ENCODE peak calls at places on chromosomes 6 and 20, in nine cellular contexts. M, C, V, Y, S, O, U, P and T are unnamed samples.

GRCh38 chr6:157186785-157187181 is 136.5 kb downstream of the TMEM242 start:
- DNase-seq in M (no peak), C (no peak), V (no peak), Y (no peak), S (no peak), O (no peak), U (no peak), P (no peak), T (no peak)

GRCh38 chr20:60125521-60125920 is 167.3 kb downstream of the CDH26 start:
- DNase-seq in M (no peak), C (no peak), V (no peak), Y (no peak), S (no peak), O (no peak), U (no peak), P (no peak), T (no peak)

GRCh38 chr20:20505554-20505953 is 137.7 kb downstream of the INSM1 start:
- DNase-seq in M (no peak), C (no peak), V (no peak), Y (no peak), S (no peak), O (no peak), U (no peak), P (no peak), T (peak; percentile 16)

GRCh38 chr20:38164069-38164468 is 1.0 kb downstream of the TGM2 start:
- DNase-seq in M (no peak), C (no peak), V (no peak), Y (no peak), S (no peak), O (no peak), U (no peak), P (no peak), T (no peak)

GRCh38 chr6:44255848-44256247 is 1.5 kb downstream of the SLC35B2 start:
- DNase-seq in M (no peak), C (no peak), V (no peak), Y (no peak), S (no peak), O (no peak), U (no peak), P (no peak), T (peak; percentile 35)

GRCh38 chr20:10239954-10240353 is 21.3 kb downstream of the SNAP25 start:
- DNase-seq in M (peak; percentile 74), C (peak; percentile 56), V (peak; percentile 74), Y (peak; percentile 24), S (peak; percentile 86), O (no peak), U (no peak), P (no peak), T (no peak)

GRCh38 chr6:144156991-144157390 is 6.7 kb downstream of the STX11 start:
- DNase-seq in M (no peak), C (no peak), V (no peak), Y (no peak), S (no peak), O (no peak), U (no peak), P (no peak), T (no peak)

GRCh38 chr20:13684566-13685222 is 46.0 kb upstream of the TASP1 start:
- DNase-seq in M (no peak), C (no peak), V (no peak), Y (no peak), S (peak; percentile 5), O (no peak), U (no peak), P (no peak), T (no peak)

GRCh38 chr6:155315516-155315871 is 1.2 kb upstream of the TFB1M start:
- DNase-seq in M (no peak), C (no peak), V (no peak), Y (peak; percentile 78), S (peak; percentile 21), O (no peak), U (no peak), P (no peak), T (no peak)

GRCh38 chr20:1822564-1823420 is 72.4 kb upstream of the SIRPA start:
- DNase-seq in M (no peak), C (no peak), V (no peak), Y (peak; percentile 88), S (peak; percentile 50), O (no peak), U (no peak), P (no peak), T (no peak)
- TF ChIP-seq CTCF in M (no peak), C (no peak), V (no peak), Y (peak; percentile 28), S (no peak), O (peak; percentile 19), U (peak; percentile 20), P (no peak), T (no peak)

GRCh38 chr6:88013554-88013953 is 34.1 kb upstream of the SPACA1 start:
- DNase-seq in M (no peak), C (no peak), V (no peak), Y (peak; percentile 8), S (no peak), O (peak; percentile 58), U (no peak), P (no peak), T (no peak)
- TF ChIP-seq CTCF in M (no peak), C (no peak), V (peak; percentile 15), Y (peak; percentile 33), S (no peak), O (peak; percentile 74), U (peak; percentile 43), P (no peak), T (no peak)

GRCh38 chr6:142744836-142745235 is 200.1 kb downstream of the HIVEP2 start:
- DNase-seq in M (no peak), C (no peak), V (no peak), Y (peak; percentile 54), S (peak; percentile 26), O (no peak), U (no peak), P (no peak), T (no peak)
- TF ChIP-seq CTCF in M (no peak), C (no peak), V (no peak), Y (no peak), S (no peak), O (no peak), U (no peak), P (no peak), T (no peak)

DNA sequence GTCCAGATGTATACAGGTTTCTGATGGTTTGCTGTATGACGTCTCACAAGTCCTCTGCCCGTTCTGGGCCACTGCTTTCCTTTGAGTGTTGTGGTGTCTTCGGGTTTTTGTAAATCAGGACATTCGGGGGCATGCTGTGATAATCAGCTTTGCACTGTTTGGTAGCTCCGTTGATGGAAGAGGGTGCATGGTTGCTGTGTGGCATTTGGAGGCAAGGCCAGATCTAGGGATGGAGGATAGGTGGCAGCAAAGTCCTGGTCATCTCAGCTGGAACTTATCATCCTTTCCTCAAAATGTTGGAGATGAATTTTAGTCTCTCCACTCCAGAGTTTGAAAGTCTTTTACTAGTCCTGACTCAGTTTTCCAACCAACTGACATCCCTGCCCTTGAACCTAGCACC is 91.0 kb downstream of the SCP2D1 start:
- DNase-seq in M (no peak), C (no peak), V (no peak), Y (peak; percentile 5), S (peak; percentile 34), O (peak; percentile 64), U (peak; percentile 25), P (no peak), T (no peak)
- TF ChIP-seq CTCF in M (no peak), C (no peak), V (peak; percentile 10), Y (no peak), S (no peak), O (peak; percentile 52), U (no peak), P (peak; percentile 36), T (no peak)

GRCh38 chr6:52407467-52407866 is 12.7 kb upstream of the EFHC1 start:
- DNase-seq in M (no peak), C (no peak), V (peak; percentile 36), Y (peak; percentile 70), S (peak; percentile 60), O (no peak), U (peak; percentile 22), P (no peak), T (peak; percentile 33)
- TF ChIP-seq CTCF in M (peak; percentile 38), C (peak; percentile 18), V (peak; percentile 74), Y (peak; percentile 63), S (peak; percentile 51), O (peak; percentile 82), U (peak; percentile 27), P (peak; percentile 42), T (peak; percentile 54)